ENCODE peak calls at places on chromosomes 7 and 10, in seven cellular contexts. P is neural crest cell; C is NCI-H510A; I is lower leg skin; R is stimulated activated CD4-positive, alpha-beta T cell treated with anti-CD3 and anti-CD28 coated beads, Interleukin-1b, Interleukin-23, amount 100 ng/mL, for 24 hours; Y is T-cell; V is activated CD4-positive, CD25-positive, alpha-beta regulatory T cell. G is an unnamed sample.

GRCh38 chr10:80149123-80149522 is 16.6 kb downstream of the PLAC9 start:
- DNase-seq in V (no peak), P (no peak), R (no peak), Y (no peak), I (no peak), C (no peak), G (no peak)

GRCh38 chr10:80000541-80000940 is 51.6 kb upstream of the SFTPD start:
- DNase-seq in I (no peak), V (no peak), Y (no peak), P (no peak), R (no peak), C (no peak), G (no peak)

GRCh38 chr10:52864459-52865106 is 92.0 kb upstream of the MBL2 start:
- DNase-seq in I (no peak), Y (no peak), V (no peak), R (no peak), P (no peak), C (no peak), G (peak)

GRCh38 chr7:37832194-37832593 is 16.2 kb upstream of the NME8 start:
- DNase-seq in C (no peak), P (no peak), I (peak), V (no peak), R (no peak), Y (no peak), G (peak)

GRCh38 chr10:44362866-44363711 is 21.8 kb downstream of the CXCL12 start:
- DNase-seq in V (no peak), R (no peak), P (no peak), I (no peak), C (no peak), Y (no peak), G (no peak)

GRCh38 chr10:89959433-89960110 is 258.2 kb downstream of the KIF20B start:
- DNase-seq in V (no peak), R (no peak), Y (no peak), C (no peak), I (no peak), P (no peak), G (no peak)

GRCh38 chr10:29415876-29416275 is 127.0 kb downstream of the LYZL1 start:
- DNase-seq in I (no peak), Y (no peak), R (no peak), V (no peak), P (no peak), C (no peak), G (no peak)

GRCh38 chr10:129617768-129618167 is 150.7 kb downstream of the MGMT start:
- DNase-seq in Y (no peak), R (no peak), P (no peak), V (no peak), C (no peak), I (no peak), G (no peak)

GRCh38 chr7:36303202-36304098 is 86.2 kb upstream of the ANLN start:
- DNase-seq in I (peak), V (no peak), C (no peak), P (no peak), R (no peak), Y (no peak), G (peak)

GRCh38 chr7:37495574-37496184 is 47.0 kb upstream of the ELMO1 start:
- DNase-seq in Y (no peak), C (no peak), R (no peak), V (no peak), P (no peak), I (no peak), G (no peak)

G was measured in tibial nerve.